ENCODE peak calls at places on chromosomes 13 and 19, in ten cellular contexts. S is stimulated activated CD4-positive, alpha-beta T cell treated with anti-CD3 and anti-CD28 coated beads, Interleukin-1b, Interleukin-23, amount 100 ng/mL, for 1 hour; X is non-pigmented ciliary epithelial cell; E is MV-4-11; P is A549; V is epithelial cell of esophagus; H is lung; L is nephron progenitor cell; D is uterus; G is breast epithelium. W is an unnamed sample.
A peak's percentile ranks its signal among the peaks of the same experiment; 100 is the strongest.

GRCh38 chr19:35279985-35280821 is 2.1 kb upstream of the HAMP start:
- DNase-seq in H (no peak), X (no peak), P (no peak), D (no peak), S (no peak), E (no peak), L (no peak), V (no peak), G (no peak), W (no peak)

GRCh38 chr19:30344446-30345425 is 27.4 kb upstream of the ZNF536 start:
- DNase-seq in H (no peak), V (no peak), X (no peak), P (no peak), D (no peak), G (no peak), L (no peak), E (peak; percentile 8), S (no peak), W (no peak)

GRCh38 chr13:98997738-98998641 is 20.1 kb upstream of the DOCK9 start:
- DNase-seq in L (no peak), G (no peak), V (peak; percentile 91), D (no peak), H (no peak), P (peak; percentile 4), S (no peak), E (no peak), X (no peak), W (peak; percentile 80)

GRCh38 chr19:12995596-12996541 is 594 bp downstream of the NFIX start:
- DNase-seq in H (no peak), G (no peak), P (no peak), L (no peak), D (peak; percentile 59), X (no peak), E (no peak), V (no peak), S (no peak), W (no peak)

GRCh38 chr19:46226438-46226973 is 3.0 kb upstream of the IGFL1 start:
- DNase-seq in E (no peak), S (no peak), D (no peak), H (no peak), L (no peak), G (no peak), P (no peak), V (no peak), X (no peak), W (no peak)

GRCh38 chr13:24146961-24147569 is 13.5 kb upstream of the SPATA13 start:
- DNase-seq in G (no peak), L (no peak), X (no peak), V (peak; percentile 65), E (no peak), S (no peak), P (no peak), H (no peak), D (no peak), W (no peak)

GRCh38 chr13:43822969-43823368 is 36.2 kb upstream of the ENOX1 start:
- DNase-seq in V (peak; percentile 56), D (no peak), G (no peak), S (no peak), E (no peak), X (no peak), P (no peak), L (no peak), H (no peak), W (no peak)

GRCh38 chr13:54953786-54954185 is 1925.2 kb downstream of the OLFM4 start:
- DNase-seq in H (no peak), G (no peak), E (no peak), P (no peak), D (no peak), L (no peak), S (no peak), X (no peak), V (peak; percentile 64), W (no peak)

GRCh38 chr13:23621316-23621645 is 51.1 kb downstream of the TNFRSF19 start:
- DNase-seq in X (peak; percentile 78), L (no peak), D (no peak), V (peak; percentile 95), P (peak; percentile 36), S (no peak), E (no peak), G (no peak), H (no peak), W (no peak)

GRCh38 chr19:3821156-3821555 is 35.0 kb upstream of the MATK start:
- DNase-seq in L (no peak), S (no peak), X (no peak), V (no peak), D (no peak), H (no peak), P (peak; percentile 59), E (no peak), G (no peak), W (no peak)

GRCh38 chr13:51148223-51148951 is 37.3 kb upstream of the C13orf42 start:
- DNase-seq in L (peak; percentile 25), G (no peak), V (no peak), D (peak; percentile 20), E (no peak), P (no peak), X (no peak), H (no peak), S (no peak), W (no peak)

GRCh38 chr13:87884874-87885273 is 213.7 kb downstream of the SLITRK5 start:
- DNase-seq in S (no peak), V (peak; percentile 9), X (peak; percentile 8), P (no peak), D (no peak), L (no peak), H (no peak), G (no peak), E (no peak), W (no peak)

GRCh38 chr13:98509271-98510155 is 67.4 kb downstream of the STK24 start:
- DNase-seq in P (peak; percentile 28), S (no peak), G (no peak), D (peak; percentile 56), X (peak; percentile 53), E (peak; percentile 88), L (no peak), V (peak; percentile 86), H (peak; percentile 44), W (no peak)

GRCh38 chr19:58379276-58379675 is 1.6 kb downstream of the ZNF837 start:
- DNase-seq in G (no peak), L (no peak), X (no peak), V (no peak), D (no peak), P (no peak), H (no peak), E (no peak), S (no peak), W (no peak)

GRCh38 chr19:39052243-39052746 is 19.9 kb upstream of the FBXO27 start:
- DNase-seq in S (peak; percentile 54), E (peak; percentile 23), G (no peak), X (no peak), P (peak; percentile 75), H (peak; percentile 41), V (peak; percentile 73), D (peak; percentile 26), L (peak; percentile 79), W (no peak)

GRCh38 chr13:32423592-32423991 is 4.3 kb downstream of the N4BP2L1 start:
- DNase-seq in P (no peak), G (no peak), H (no peak), L (no peak), V (no peak), E (peak; percentile 71), D (no peak), X (no peak), S (no peak), W (no peak)

GRCh38 chr19:35760711-35761349 is 2.9 kb downstream of the PROSER3 start:
- DNase-seq in P (no peak), X (no peak), H (no peak), L (no peak), G (no peak), E (no peak), D (no peak), V (no peak), S (no peak), W (no peak)

GRCh38 chr19:13095934-13096890 is 6.4 kb downstream of the LYL1 start:
- DNase-seq in P (peak; percentile 30), V (no peak), D (peak; percentile 59), L (peak; percentile 71), G (no peak), S (no peak), H (no peak), X (no peak), E (peak; percentile 47), W (no peak)

GRCh38 chr19:30393046-30393445 is 20.9 kb downstream of the ZNF536 start:
- DNase-seq in L (no peak), V (no peak), S (no peak), G (no peak), P (no peak), E (peak; percentile 69), D (no peak), H (no peak), X (no peak), W (peak; percentile 74)

GRCh38 chr13:43289458-43290255 is 266.3 kb downstream of the DNAJC15 start:
- DNase-seq in P (no peak), H (no peak), L (no peak), E (no peak), G (no peak), D (no peak), S (no peak), V (no peak), X (no peak), W (no peak)

GRCh38 chr13:97753942-97754670 is 199.4 kb upstream of the IPO5 start:
- DNase-seq in P (no peak), G (no peak), S (no peak), V (no peak), L (no peak), D (no peak), H (no peak), E (no peak), X (no peak), W (peak; percentile 90)

GRCh38 chr13:107099661-107100060 is 531.7 kb upstream of the ARGLU1 start:
- DNase-seq in X (peak; percentile 62), D (no peak), V (peak; percentile 0), E (no peak), L (no peak), S (no peak), G (no peak), H (no peak), P (no peak), W (no peak)

GRCh38 chr13:44402902-44403719 is 29.5 kb downstream of the SERP2 start:
- DNase-seq in L (no peak), D (no peak), S (no peak), X (no peak), H (no peak), G (peak; percentile 87), E (no peak), P (no peak), V (peak; percentile 32), W (no peak)

GRCh38 chr13:102907016-102907756 is 61.4 kb downstream of the ERCC5 start:
- DNase-seq in G (no peak), X (no peak), P (no peak), H (no peak), S (no peak), L (no peak), E (no peak), V (no peak), D (no peak), W (no peak)

GRCh38 chr19:39832341-39833083 is 1.4 kb downstream of the DYRK1B start:
- DNase-seq in S (no peak), P (no peak), G (no peak), X (no peak), H (no peak), D (no peak), L (no peak), V (no peak), E (no peak), W (no peak)